ENCODE peak calls at places on chromosomes 5 and 9, in five cellular contexts. U is MM.1S, E is foreskin keratinocyte, L is neural progenitor cell, O is foreskin fibroblast. I is an unnamed sample.

GRCh38 chr9:114691046-114691955 is 9.3 kb upstream of the TEX48 start:
- DNase-seq in U (no peak), E (peak), L (no peak), O (peak), I (peak)

GRCh38 chr5:95620870-95621838 is 1.3 kb downstream of the GPR150 start:
- DNase-seq in U (no peak), E (peak), L (peak), O (peak), I (no peak)

GRCh38 chr9:79660615-79661014 is 88.8 kb downstream of the TLE4 start:
- DNase-seq in U (no peak), E (no peak), L (peak), O (no peak), I (no peak)

GRCh38 chr9:131739988-131740648 is at the start of gene RAPGEF1:
- DNase-seq in U (peak), E (no peak), L (peak), O (no peak), I (peak)

GRCh38 chr9:95284152-95284551 is 33.4 kb downstream of the FANCC start:
- DNase-seq in U (no peak), E (no peak), L (no peak), O (peak), I (peak)

GRCh38 chr5:83368317-83368716 is 103.2 kb upstream of the VCAN start:
- DNase-seq in U (no peak), E (peak), L (no peak), O (peak), I (peak)

GRCh38 chr5:14954620-14955343 is 83.2 kb upstream of the ANKH start:
- DNase-seq in U (no peak), E (no peak), L (no peak), O (no peak), I (no peak)

GRCh38 chr9:6955251-6955921 is 197.6 kb downstream of the KDM4C start:
- DNase-seq in U (no peak), E (no peak), L (peak), O (peak), I (peak)

GRCh38 chr5:16033196-16033925 is 146.2 kb downstream of the MARCHF11 start:
- DNase-seq in U (no peak), E (peak), L (no peak), O (no peak), I (no peak)

GRCh38 chr9:13279284-13280162 is at the start of gene MPDZ:
- DNase-seq in U (no peak), E (peak), L (peak), O (peak), I (peak)

GRCh38 chr5:147822686-147823491 is 8.6 kb downstream of the SPINK1 start:
- DNase-seq in U (peak), E (peak), L (peak), O (peak), I (peak)

GRCh38 chr9:122807271-122807900 is 7.5 kb downstream of the OR1K1 start:
- DNase-seq in U (no peak), E (no peak), L (no peak), O (peak), I (no peak)

GRCh38 chr5:167985373-167985772 is 306.1 kb upstream of the WWC1 start:
- DNase-seq in U (no peak), E (no peak), L (no peak), O (no peak), I (no peak)

GRCh38 chr5:80964919-80965318 is 4.8 kb downstream of the RASGRF2 start:
- DNase-seq in U (no peak), E (no peak), L (no peak), O (no peak), I (no peak)

GRCh38 chr5:1343931-1344901 is 683 bp downstream of the CLPTM1L start:
- DNase-seq in U (no peak), E (no peak), L (peak), O (no peak), I (no peak)

GRCh38 chr9:136409557-136410455 is 608 bp downstream of the ENTR1 start:
- DNase-seq in U (peak), E (peak), L (peak), O (peak), I (peak)

GRCh38 chr5:136192526-136193395 is at the start of gene SMIM32:
- DNase-seq in U (no peak), E (no peak), L (peak), O (no peak), I (no peak)

GRCh38 chr5:175479125-175479881 is 943 bp downstream of the SFXN1 start:
- DNase-seq in U (peak), E (no peak), L (no peak), O (no peak), I (no peak)

GRCh38 chr9:134570726-134571325 is 70.8 kb upstream of the COL5A1 start:
- DNase-seq in U (no peak), E (no peak), L (no peak), O (no peak), I (no peak)

GRCh38 chr9:95092321-95093072 is 225.0 kb downstream of the FANCC start:
- DNase-seq in U (no peak), E (peak), L (peak), O (peak), I (peak)

GRCh38 chr9:128716581-128717254 is 7.2 kb downstream of the ZDHHC12 start:
- DNase-seq in U (no peak), E (no peak), L (no peak), O (no peak), I (no peak)

GRCh38 chr5:35213608-35214007 is 16.7 kb downstream of the PRLR start:
- DNase-seq in U (no peak), E (peak), L (no peak), O (no peak), I (no peak)
- TF ChIP-seq CTCF in U (no peak), E (peak), L (no peak), O (no peak), I (peak)

GRCh38 chr5:157362982-157363381 is 97.0 kb upstream of the NIPAL4 start:
- DNase-seq in U (no peak), E (no peak), L (no peak), O (no peak), I (no peak)

GRCh38 chr5:157369507-157369906 is 90.5 kb upstream of the NIPAL4 start:
- DNase-seq in U (no peak), E (no peak), L (no peak), O (no peak), I (no peak)

GRCh38 chr5:157370967-157371366 is 89.0 kb upstream of the NIPAL4 start:
- DNase-seq in U (no peak), E (no peak), L (peak), O (no peak), I (no peak)

GRCh38 chr5:157365732-157366131 is 94.3 kb upstream of the NIPAL4 start:
- DNase-seq in U (no peak), E (no peak), L (no peak), O (no peak), I (no peak)

DNA sequence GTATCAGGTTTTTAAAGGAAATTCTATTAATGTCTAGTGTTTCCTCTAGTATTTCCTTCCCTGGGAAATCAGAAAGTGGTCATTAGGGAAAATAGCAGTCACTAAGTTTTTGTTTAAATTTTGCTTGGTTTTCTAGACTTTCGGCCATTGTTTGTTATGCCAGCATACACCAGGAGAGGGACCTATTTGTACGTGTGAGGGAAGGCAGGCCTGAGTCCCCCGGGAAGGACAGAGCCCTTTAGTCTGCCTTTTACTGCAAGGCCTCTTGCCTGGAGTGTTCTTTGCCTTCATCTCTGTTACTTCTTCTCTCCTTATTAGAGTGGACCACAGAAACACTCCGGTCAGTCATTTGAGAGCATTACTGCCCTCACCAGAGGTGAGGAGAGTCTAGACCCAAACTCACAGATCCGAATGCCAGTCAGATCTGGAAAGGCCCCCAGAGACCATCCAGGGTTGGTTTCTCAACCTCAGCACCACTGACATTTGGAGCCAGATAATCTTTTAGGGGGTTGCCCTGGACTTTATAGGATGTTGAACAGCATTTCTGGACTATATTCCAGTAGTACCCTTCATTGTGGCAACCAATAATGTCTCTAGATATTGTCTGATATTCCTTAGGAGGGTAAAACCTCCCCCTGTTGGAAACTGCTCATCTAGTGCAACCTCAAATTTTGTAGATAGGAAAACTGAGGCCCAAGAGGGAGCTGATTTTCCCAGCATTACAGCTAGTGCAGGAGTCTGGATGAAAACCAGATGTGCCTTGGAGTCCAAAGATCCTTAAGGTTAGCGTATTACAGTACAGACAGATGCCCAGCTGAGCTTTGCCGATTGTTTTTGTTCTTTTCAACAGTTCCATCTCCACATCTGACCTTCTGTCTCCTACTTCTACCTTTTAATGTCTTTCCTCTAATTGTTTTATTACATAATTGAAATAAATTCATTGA is 93.0 kb upstream of the NIPAL4 start:
- DNase-seq in U (no peak), E (no peak), L (peak), O (peak), I (peak)
- TF ChIP-seq CTCF in U (no peak), E (peak), L (peak), O (peak), I (peak)

GRCh38 chr5:180831139-180832080 is 28.8 kb upstream of the MGAT1 start:
- DNase-seq in U (peak), E (peak), L (peak), O (peak), I (peak)
- TF ChIP-seq CTCF in U (no peak), E (peak), L (peak), O (no peak), I (peak)

GRCh38 chr9:76989501-76989900 is 30.0 kb upstream of the FOXB2 start:
- DNase-seq in U (no peak), E (no peak), L (no peak), O (no peak), I (no peak)

GRCh38 chr9:76984476-76984875 is 35.0 kb upstream of the FOXB2 start:
- DNase-seq in U (no peak), E (no peak), L (no peak), O (no peak), I (no peak)

GRCh38 chr9:76985581-76985980 is 33.9 kb upstream of the FOXB2 start:
- DNase-seq in U (no peak), E (no peak), L (no peak), O (no peak), I (no peak)

GRCh38 chr9:76988941-76989340 is 30.5 kb upstream of the FOXB2 start:
- DNase-seq in U (no peak), E (no peak), L (no peak), O (no peak), I (no peak)

DNA sequence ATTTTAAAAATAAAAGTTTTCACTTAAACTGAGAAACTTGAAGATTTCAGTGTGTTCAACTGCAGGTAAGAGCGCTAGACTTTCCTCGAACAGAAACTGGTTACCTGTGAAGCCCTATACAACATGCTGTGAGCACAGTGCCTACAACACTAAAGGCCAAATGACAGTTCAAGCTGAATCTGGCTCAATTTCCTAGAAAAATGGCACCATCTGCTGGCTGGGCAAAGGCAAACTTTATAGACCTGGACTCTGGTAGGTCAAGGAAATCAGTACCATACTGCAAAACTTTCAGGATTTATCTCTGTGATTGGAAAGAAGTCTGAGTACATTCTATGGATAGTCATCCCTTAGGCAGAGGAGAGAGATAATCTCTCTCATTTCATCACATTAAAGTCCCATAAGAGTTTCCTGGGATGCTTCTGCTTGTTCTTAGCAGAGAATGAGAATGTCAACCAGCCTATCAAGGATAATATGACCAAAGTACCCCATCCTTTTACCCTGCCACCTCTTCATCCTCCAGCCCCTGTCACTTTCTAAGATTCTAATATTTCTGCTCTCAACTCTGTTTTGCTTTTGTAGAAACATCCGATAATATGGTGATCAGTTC is 31.8 kb upstream of the FOXB2 start:
- DNase-seq in U (peak), E (peak), L (peak), O (peak), I (peak)
- TF ChIP-seq CTCF in U (peak), E (peak), L (peak), O (peak), I (peak)

GRCh38 chr5:65382582-65382981 is 99.1 kb downstream of the ADAMTS6 start:
- DNase-seq in U (no peak), E (no peak), L (no peak), O (no peak), I (no peak)
- TF ChIP-seq CTCF in U (no peak), E (peak), L (no peak), O (no peak), I (peak)

GRCh38 chr5:171336486-171337206 is 27.6 kb downstream of the TLX3 start:
- DNase-seq in U (peak), E (peak), L (peak), O (peak), I (peak)
- TF ChIP-seq CTCF in U (peak), E (peak), L (peak), O (peak), I (peak)

DNA sequence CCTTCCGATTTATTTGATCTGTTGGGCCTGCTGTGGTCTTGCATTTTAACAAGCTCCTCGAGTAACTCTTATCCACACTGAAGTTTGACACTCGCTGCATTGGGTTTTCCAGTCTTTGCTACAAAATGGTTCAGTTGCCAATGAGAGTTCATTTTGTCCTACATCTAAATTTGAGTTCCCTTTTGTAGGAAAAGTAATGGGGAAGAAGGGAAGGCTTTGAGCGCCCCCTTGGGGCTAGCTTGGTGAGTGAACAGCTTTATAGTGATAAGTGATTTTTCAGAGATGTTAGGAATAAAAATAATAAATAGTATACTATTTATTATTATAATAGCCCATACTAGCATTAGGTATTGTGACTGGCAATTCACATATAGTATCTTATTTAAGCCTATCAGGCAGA is 89.9 kb upstream of the GNAQ start:
- DNase-seq in U (peak), E (peak), L (peak), O (peak), I (peak)
- TF ChIP-seq CTCF in U (peak), E (peak), L (peak), O (peak), I (peak)

GRCh38 chr5:34658023-34658422 is 1.9 kb downstream of the RAI14 start:
- DNase-seq in U (no peak), E (no peak), L (no peak), O (peak), I (no peak)
- TF ChIP-seq CTCF in U (no peak), E (no peak), L (no peak), O (peak), I (peak)

DNA sequence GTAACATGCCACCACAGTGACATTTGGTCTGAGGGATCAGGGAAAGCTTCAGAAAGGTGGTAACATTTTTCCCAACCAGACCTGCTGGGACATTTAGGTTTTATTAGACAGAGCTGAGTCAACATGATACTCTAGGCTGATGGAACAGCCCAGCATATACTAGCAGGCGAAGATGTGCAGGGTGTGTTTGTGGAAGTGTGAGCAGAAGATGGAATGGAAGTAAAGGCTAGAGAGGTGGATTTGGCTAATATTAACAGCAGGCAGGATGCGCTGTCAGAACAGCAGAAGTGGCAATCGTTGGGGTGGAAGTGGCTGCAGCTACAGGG is 340.6 kb downstream of the ASTN2 start:
- DNase-seq in U (no peak), E (peak), L (no peak), O (no peak), I (no peak)
- TF ChIP-seq CTCF in U (no peak), E (no peak), L (no peak), O (no peak), I (no peak)

I was measured in HFFc6.